ENCODE peak calls at places on chromosomes 11 and 22, in seven cellular contexts. Q is fibroblast of lung; M is activated CD4-positive, alpha-beta T cell treated with anti-CD3 and anti-CD28 coated beads, Interleukin-2, amount 50 U/mL, for 4 hours; O is hepatocyte; J is stromal cell of bone marrow; P is NCI-H2029; E is A549. L is an unnamed sample.

GRCh38 chr11:72624496-72625201 is 49.6 kb downstream of the PDE2A start:
- DNase-seq in M (no peak), E (no peak), O (no peak), Q (no peak), J (no peak), P (no peak), L (peak)

GRCh38 chr11:93487032-93487483 is 56.1 kb downstream of the SMCO4 start:
- DNase-seq in M (no peak), Q (peak), O (peak), E (no peak), J (no peak), P (peak), L (no peak)

GRCh38 chr11:26993965-26994446 is at the start of gene FIBIN:
- DNase-seq in E (no peak), Q (peak), M (no peak), O (peak), J (no peak), P (no peak), L (no peak)

GRCh38 chr11:2529636-2530035 is 84.8 kb downstream of the KCNQ1 start:
- DNase-seq in Q (no peak), M (no peak), O (no peak), P (no peak), J (no peak), E (no peak), L (no peak)

GRCh38 chr11:116683982-116684381 is 88.8 kb downstream of the BUD13 start:
- DNase-seq in Q (no peak), O (no peak), E (no peak), P (no peak), M (no peak), J (no peak), L (no peak)

GRCh38 chr11:90803366-90803765 is 580.5 kb upstream of the CHORDC1 start:
- DNase-seq in J (no peak), P (no peak), E (no peak), M (no peak), O (no peak), Q (no peak), L (peak)

GRCh38 chr11:2792376-2793250 is 92.8 kb upstream of the KCNQ1OT1 start:
- DNase-seq in M (no peak), O (no peak), E (no peak), J (no peak), P (no peak), Q (no peak), L (no peak)

GRCh38 chr11:94060401-94060800 is 39.2 kb downstream of the HEPHL1 start:
- DNase-seq in J (no peak), E (no peak), M (no peak), Q (no peak), O (peak), P (no peak), L (no peak)

GRCh38 chr22:38871360-38872171 is 450 bp downstream of the CBX6 start:
- DNase-seq in P (no peak), O (peak), M (peak), E (no peak), Q (no peak), J (no peak), L (peak)

GRCh38 chr11:72083414-72083813 is 2.8 kb downstream of the LRRC51 start:
- DNase-seq in M (no peak), P (no peak), J (no peak), E (no peak), Q (no peak), O (no peak), L (no peak)

GRCh38 chr11:123303924-123304323 is 108.9 kb upstream of the CLMP start:
- DNase-seq in Q (no peak), E (no peak), O (no peak), M (no peak), J (no peak), P (no peak), L (no peak)

GRCh38 chr11:94330789-94331188 is 26.4 kb downstream of the IZUMO1R start:
- DNase-seq in M (no peak), P (no peak), Q (no peak), O (no peak), J (no peak), E (no peak), L (no peak)

GRCh38 chr11:104134760-104135159 is 29.2 kb downstream of the PDGFD start:
- DNase-seq in M (no peak), J (no peak), O (peak), E (peak), Q (no peak), P (no peak), L (peak)